ENCODE peak calls at places on chromosomes 5 and 9, in nine cellular contexts. V is stimulated activated CD4-positive, alpha-beta T cell treated with anti-CD3 and anti-CD28 coated beads, TNF-alpha, amount 100 ng/mL, for 24 hours; A is HL-60; F is stimulated activated CD8-positive, alpha-beta memory T cell treated with anti-CD3 and anti-CD28 coated beads, Interleukin-4, amount 100 ng/mL, for 1 hour; U is activated CD4-positive, alpha-beta T cell treated with anti-CD3 and anti-CD28 coated beads, Interleukin-2, amount 10 ng/mL, durations not matched to agents 24 days and 14 days; J is suprapubic skin; Z is KG1; L is activated CD8-positive, alpha-beta memory T cell treated with anti-CD3 and anti-CD28 coated beads, Interleukin-2, amount 50 U/mL, for 4 hours; P is CD4-positive, alpha-beta T cell. H is an unnamed sample.

GRCh38 chr9:109745335-109746283 is 34.4 kb upstream of the PALM2AKAP2 start:
- DNase-seq in F (no peak), L (no peak), P (no peak), V (no peak), A (no peak), J (no peak), U (no peak), Z (no peak), H (no peak)

GRCh38 chr9:127991017-127991756 is 10.4 kb upstream of the EEIG1 start:
- DNase-seq in J (no peak), V (no peak), F (no peak), L (no peak), Z (no peak), P (no peak), U (no peak), A (no peak), H (peak; percentile 48)

GRCh38 chr9:98182889-98183599 is 9.4 kb downstream of the CORO2A start:
- DNase-seq in A (no peak), J (no peak), L (no peak), U (no peak), P (no peak), V (no peak), Z (no peak), F (no peak), H (no peak)

GRCh38 chr5:131324311-131324710 is 60.5 kb downstream of the CDC42SE2 start:
- DNase-seq in V (no peak), F (no peak), U (peak; percentile 17), J (no peak), L (no peak), A (no peak), Z (no peak), P (no peak), H (no peak)

GRCh38 chr5:39158127-39158593 is 61.2 kb downstream of the FYB1 start:
- DNase-seq in J (no peak), U (peak; percentile 54), V (no peak), P (no peak), F (no peak), A (no peak), L (no peak), Z (no peak), H (no peak)

GRCh38 chr5:140342896-140343295 is 3.5 kb downstream of the HBEGF start:
- DNase-seq in A (no peak), F (no peak), J (no peak), U (peak; percentile 65), L (no peak), P (no peak), V (no peak), Z (no peak), H (no peak)

GRCh38 chr9:11158676-11159075 is 545.9 kb upstream of the PTPRD start:
- DNase-seq in A (no peak), U (no peak), V (no peak), Z (no peak), L (no peak), F (no peak), J (no peak), P (no peak), H (no peak)

GRCh38 chr5:131180407-131180806 is 9.7 kb downstream of the LYRM7 start:
- DNase-seq in F (no peak), L (no peak), U (no peak), P (no peak), Z (no peak), A (no peak), V (no peak), J (no peak), H (no peak)

GRCh38 chr5:159208508-159209437 is 580 bp downstream of the RNF145 start:
- DNase-seq in A (no peak), F (peak; percentile 3), Z (no peak), V (no peak), L (peak; percentile 28), P (peak; percentile 12), J (peak; percentile 77), U (no peak), H (no peak)

GRCh38 chr9:114203410-114204140 is 48.2 kb downstream of the COL27A1 start:
- DNase-seq in Z (no peak), V (no peak), J (no peak), P (no peak), U (no peak), A (no peak), L (no peak), F (no peak), H (no peak)

GRCh38 chr9:132408521-132408920 is 1.5 kb upstream of the CFAP77 start:
- DNase-seq in A (no peak), L (no peak), V (no peak), J (no peak), U (no peak), F (no peak), Z (no peak), P (no peak), H (no peak)

GRCh38 chr9:3478549-3478953 is 47.2 kb downstream of the RFX3 start:
- DNase-seq in U (peak; percentile 60), F (no peak), P (no peak), Z (no peak), L (no peak), J (no peak), V (no peak), A (no peak), H (no peak)

GRCh38 chr5:6812800-6813731 is 99.8 kb downstream of the TENT4A start:
- DNase-seq in U (no peak), J (no peak), A (no peak), V (no peak), Z (no peak), P (no peak), L (no peak), F (no peak), H (peak; percentile 79)

GRCh38 chr9:85108229-85108628 is 438.7 kb downstream of the NTRK2 start:
- DNase-seq in L (no peak), Z (no peak), J (no peak), P (no peak), A (no peak), U (no peak), F (no peak), V (no peak), H (no peak)

GRCh38 chr5:178333821-178334481 is 101.3 kb upstream of the PHYKPL start:
- DNase-seq in F (no peak), A (no peak), V (no peak), L (peak; percentile 6), Z (no peak), P (no peak), U (no peak), J (no peak), H (no peak)

GRCh38 chr9:136085815-136086212 is 9.3 kb downstream of the NACC2 start:
- DNase-seq in Z (no peak), V (no peak), L (no peak), J (no peak), F (no peak), P (no peak), U (no peak), A (no peak), H (no peak)

GRCh38 chr5:150599917-150600511 is 40.4 kb upstream of the SYNPO start:
- DNase-seq in U (no peak), V (no peak), P (no peak), F (no peak), J (no peak), L (no peak), A (no peak), Z (no peak), H (no peak)

GRCh38 chr5:175711031-175711430 is 53.2 kb downstream of the HRH2 start:
- DNase-seq in V (no peak), U (no peak), P (no peak), A (no peak), J (peak; percentile 53), L (no peak), Z (no peak), F (no peak), H (no peak)

GRCh38 chr5:139475865-139476651 is 5.3 kb downstream of the SMIM33 start:
- DNase-seq in P (no peak), A (no peak), F (no peak), J (no peak), L (no peak), V (no peak), Z (no peak), U (no peak), H (no peak)

GRCh38 chr5:149415245-149415967 is 36.3 kb upstream of the IL17B start:
- DNase-seq in L (no peak), A (no peak), F (no peak), P (no peak), J (no peak), V (no peak), U (no peak), Z (no peak), H (no peak)

GRCh38 chr5:56172225-56172624 is 60.9 kb downstream of the ANKRD55 start:
- DNase-seq in P (no peak), U (no peak), V (no peak), Z (no peak), F (no peak), A (no peak), J (no peak), L (no peak), H (no peak)

GRCh38 chr5:43400082-43400481 is 12.1 kb downstream of the CCL28 start:
- DNase-seq in Z (no peak), U (no peak), A (no peak), P (no peak), J (no peak), F (no peak), L (no peak), V (no peak), H (no peak)

GRCh38 chr9:106869458-106869857 is 6.5 kb downstream of the ZNF462 start:
- DNase-seq in J (no peak), V (no peak), P (no peak), U (peak; percentile 3), Z (no peak), A (no peak), F (no peak), L (no peak), H (no peak)

GRCh38 chr9:135780626-135781025 is 78.6 kb downstream of the KCNT1 start:
- DNase-seq in J (no peak), A (no peak), P (no peak), F (no peak), U (no peak), Z (no peak), V (no peak), L (no peak), H (no peak)

GRCh38 chr5:420632-421286 is 22.2 kb upstream of the EXOC3 start:
- DNase-seq in V (no peak), P (no peak), A (no peak), J (peak; percentile 72), L (peak; percentile 15), Z (no peak), U (no peak), F (no peak), H (no peak)

GRCh38 chr9:91465420-91465819 is 41.8 kb upstream of the NFIL3 start:
- DNase-seq in L (no peak), P (no peak), A (no peak), U (no peak), F (no peak), Z (no peak), V (no peak), J (no peak), H (no peak)

GRCh38 chr9:14524881-14525515 is 168.2 kb downstream of the ZDHHC21 start:
- DNase-seq in J (no peak), Z (no peak), V (no peak), U (no peak), A (no peak), L (no peak), P (no peak), F (no peak), H (peak; percentile 76)

GRCh38 chr5:87300744-87301143 is 33.1 kb downstream of the RASA1 start:
- DNase-seq in P (no peak), L (peak; percentile 39), F (no peak), A (no peak), Z (no peak), J (no peak), V (peak; percentile 31), U (no peak), H (no peak)

H was measured in NCI-H2081 treated with DMSO at 0.1 percent for 48 hours.